ENCODE peak calls at places on chromosomes 16 and 17, in nine cellular contexts. One of them, this sample, is unnamed.

GRCh38 chr16:8894736-8895334 is 12.7 kb downstream of the LITAFD start:
- DNase-seq in activated naive CD4-positive, alpha-beta T cell treated with Interleukin-2 at 50 U/mL for 16 hours: no peak
- DNase-seq in substantia nigra: no peak
- DNase-seq in GM12865: no peak
- DNase-seq in stimulated activated CD4-positive, alpha-beta T cell treated with anti-CD3 and anti-CD28 coated beads, TNF-alpha, amount 100 ng/mL, for 24 hours: no peak
- DNase-seq in NCI-H774: no peak
- DNase-seq in neural progenitor cell: no peak
- DNase-seq in PC-3: no peak
- DNase-seq in cardiac muscle cell: no peak
- DNase-seq in this sample: no peak

GRCh38 chr17:4444782-4445473 is 11.2 kb downstream of the SPNS3 start:
- DNase-seq in activated naive CD4-positive, alpha-beta T cell treated with Interleukin-2 at 50 U/mL for 16 hours: no peak
- DNase-seq in substantia nigra: no peak
- DNase-seq in GM12865: no peak
- DNase-seq in stimulated activated CD4-positive, alpha-beta T cell treated with anti-CD3 and anti-CD28 coated beads, TNF-alpha, amount 100 ng/mL, for 24 hours: no peak
- DNase-seq in NCI-H774: no peak
- DNase-seq in neural progenitor cell: no peak
- DNase-seq in PC-3: peak
- DNase-seq in cardiac muscle cell: no peak
- DNase-seq in this sample: no peak

GRCh38 chr17:72266099-72266852 is 145.5 kb downstream of the SOX9 start:
- DNase-seq in activated naive CD4-positive, alpha-beta T cell treated with Interleukin-2 at 50 U/mL for 16 hours: no peak
- DNase-seq in substantia nigra: no peak
- DNase-seq in GM12865: no peak
- DNase-seq in stimulated activated CD4-positive, alpha-beta T cell treated with anti-CD3 and anti-CD28 coated beads, TNF-alpha, amount 100 ng/mL, for 24 hours: no peak
- DNase-seq in NCI-H774: peak
- DNase-seq in neural progenitor cell: no peak
- DNase-seq in PC-3: no peak
- DNase-seq in cardiac muscle cell: no peak
- DNase-seq in this sample: no peak

GRCh38 chr17:74531231-74531761 is at the start of gene CD300LB:
- DNase-seq in activated naive CD4-positive, alpha-beta T cell treated with Interleukin-2 at 50 U/mL for 16 hours: no peak
- DNase-seq in substantia nigra: no peak
- DNase-seq in GM12865: no peak
- DNase-seq in stimulated activated CD4-positive, alpha-beta T cell treated with anti-CD3 and anti-CD28 coated beads, TNF-alpha, amount 100 ng/mL, for 24 hours: no peak
- DNase-seq in NCI-H774: no peak
- DNase-seq in neural progenitor cell: no peak
- DNase-seq in PC-3: no peak
- DNase-seq in cardiac muscle cell: no peak
- DNase-seq in this sample: no peak

GRCh38 chr16:53529529-53529928 is 26.5 kb upstream of the AKTIP start:
- DNase-seq in activated naive CD4-positive, alpha-beta T cell treated with Interleukin-2 at 50 U/mL for 16 hours: no peak
- DNase-seq in substantia nigra: no peak
- DNase-seq in GM12865: no peak
- DNase-seq in stimulated activated CD4-positive, alpha-beta T cell treated with anti-CD3 and anti-CD28 coated beads, TNF-alpha, amount 100 ng/mL, for 24 hours: no peak
- DNase-seq in NCI-H774: no peak
- DNase-seq in neural progenitor cell: no peak
- DNase-seq in PC-3: no peak
- DNase-seq in cardiac muscle cell: no peak
- DNase-seq in this sample: no peak

GRCh38 chr17:77318491-77319210 is 177.9 kb downstream of the SEC14L1 start:
- DNase-seq in activated naive CD4-positive, alpha-beta T cell treated with Interleukin-2 at 50 U/mL for 16 hours: no peak
- DNase-seq in substantia nigra: no peak
- DNase-seq in GM12865: no peak
- DNase-seq in stimulated activated CD4-positive, alpha-beta T cell treated with anti-CD3 and anti-CD28 coated beads, TNF-alpha, amount 100 ng/mL, for 24 hours: no peak
- DNase-seq in NCI-H774: no peak
- DNase-seq in neural progenitor cell: no peak
- DNase-seq in PC-3: no peak
- DNase-seq in cardiac muscle cell: no peak
- DNase-seq in this sample: no peak

GRCh38 chr16:74999683-75000480 is 1.1 kb downstream of the ZNRF1 start:
- DNase-seq in activated naive CD4-positive, alpha-beta T cell treated with Interleukin-2 at 50 U/mL for 16 hours: peak
- DNase-seq in substantia nigra: no peak
- DNase-seq in GM12865: peak
- DNase-seq in stimulated activated CD4-positive, alpha-beta T cell treated with anti-CD3 and anti-CD28 coated beads, TNF-alpha, amount 100 ng/mL, for 24 hours: peak
- DNase-seq in NCI-H774: no peak
- DNase-seq in neural progenitor cell: peak
- DNase-seq in PC-3: peak
- DNase-seq in cardiac muscle cell: peak
- DNase-seq in this sample: peak

GRCh38 chr16:31754998-31755615 is 118.5 kb upstream of the ZNF267 start:
- DNase-seq in activated naive CD4-positive, alpha-beta T cell treated with Interleukin-2 at 50 U/mL for 16 hours: no peak
- DNase-seq in substantia nigra: no peak
- DNase-seq in GM12865: no peak
- DNase-seq in stimulated activated CD4-positive, alpha-beta T cell treated with anti-CD3 and anti-CD28 coated beads, TNF-alpha, amount 100 ng/mL, for 24 hours: no peak
- DNase-seq in NCI-H774: no peak
- DNase-seq in neural progenitor cell: no peak
- DNase-seq in PC-3: no peak
- DNase-seq in cardiac muscle cell: no peak
- DNase-seq in this sample: no peak

GRCh38 chr17:71412803-71413202 is 708.0 kb upstream of the SOX9 start:
- DNase-seq in activated naive CD4-positive, alpha-beta T cell treated with Interleukin-2 at 50 U/mL for 16 hours: no peak
- DNase-seq in substantia nigra: no peak
- DNase-seq in GM12865: peak
- DNase-seq in stimulated activated CD4-positive, alpha-beta T cell treated with anti-CD3 and anti-CD28 coated beads, TNF-alpha, amount 100 ng/mL, for 24 hours: no peak
- DNase-seq in NCI-H774: no peak
- DNase-seq in neural progenitor cell: no peak
- DNase-seq in PC-3: peak
- DNase-seq in cardiac muscle cell: no peak
- DNase-seq in this sample: no peak

GRCh38 chr17:17044846-17045561 is 2.7 kb downstream of the MPRIP start:
- DNase-seq in activated naive CD4-positive, alpha-beta T cell treated with Interleukin-2 at 50 U/mL for 16 hours: no peak
- DNase-seq in substantia nigra: no peak
- DNase-seq in GM12865: peak
- DNase-seq in stimulated activated CD4-positive, alpha-beta T cell treated with anti-CD3 and anti-CD28 coated beads, TNF-alpha, amount 100 ng/mL, for 24 hours: no peak
- DNase-seq in NCI-H774: no peak
- DNase-seq in neural progenitor cell: no peak
- DNase-seq in PC-3: peak
- DNase-seq in cardiac muscle cell: peak
- DNase-seq in this sample: peak

GRCh38 chr16:67389911-67390815 is 3.1 kb downstream of the TPPP3 start:
- DNase-seq in activated naive CD4-positive, alpha-beta T cell treated with Interleukin-2 at 50 U/mL for 16 hours: no peak
- DNase-seq in substantia nigra: no peak
- DNase-seq in GM12865: no peak
- DNase-seq in stimulated activated CD4-positive, alpha-beta T cell treated with anti-CD3 and anti-CD28 coated beads, TNF-alpha, amount 100 ng/mL, for 24 hours: no peak
- DNase-seq in NCI-H774: no peak
- DNase-seq in neural progenitor cell: no peak
- DNase-seq in PC-3: no peak
- DNase-seq in cardiac muscle cell: no peak
- DNase-seq in this sample: no peak

GRCh38 chr16:30951785-30952184 is 2.9 kb downstream of the ORAI3 start:
- DNase-seq in activated naive CD4-positive, alpha-beta T cell treated with Interleukin-2 at 50 U/mL for 16 hours: no peak
- DNase-seq in substantia nigra: no peak
- DNase-seq in GM12865: no peak
- DNase-seq in stimulated activated CD4-positive, alpha-beta T cell treated with anti-CD3 and anti-CD28 coated beads, TNF-alpha, amount 100 ng/mL, for 24 hours: no peak
- DNase-seq in NCI-H774: no peak
- DNase-seq in neural progenitor cell: no peak
- DNase-seq in PC-3: no peak
- DNase-seq in cardiac muscle cell: no peak
- DNase-seq in this sample: no peak

GRCh38 chr16:74029122-74029805 is 267.4 kb upstream of the PSMD7 start:
- DNase-seq in activated naive CD4-positive, alpha-beta T cell treated with Interleukin-2 at 50 U/mL for 16 hours: no peak
- DNase-seq in substantia nigra: no peak
- DNase-seq in GM12865: no peak
- DNase-seq in stimulated activated CD4-positive, alpha-beta T cell treated with anti-CD3 and anti-CD28 coated beads, TNF-alpha, amount 100 ng/mL, for 24 hours: no peak
- DNase-seq in NCI-H774: no peak
- DNase-seq in neural progenitor cell: no peak
- DNase-seq in PC-3: no peak
- DNase-seq in cardiac muscle cell: no peak
- DNase-seq in this sample: no peak

GRCh38 chr17:83144421-83145357 is 65.3 kb downstream of the METRNL start:
- DNase-seq in activated naive CD4-positive, alpha-beta T cell treated with Interleukin-2 at 50 U/mL for 16 hours: no peak
- DNase-seq in substantia nigra: no peak
- DNase-seq in GM12865: no peak
- DNase-seq in stimulated activated CD4-positive, alpha-beta T cell treated with anti-CD3 and anti-CD28 coated beads, TNF-alpha, amount 100 ng/mL, for 24 hours: no peak
- DNase-seq in NCI-H774: no peak
- DNase-seq in neural progenitor cell: no peak
- DNase-seq in PC-3: no peak
- DNase-seq in cardiac muscle cell: no peak
- DNase-seq in this sample: peak

GRCh38 chr17:18191071-18191667 is 7.5 kb downstream of the ALKBH5 start:
- DNase-seq in activated naive CD4-positive, alpha-beta T cell treated with Interleukin-2 at 50 U/mL for 16 hours: no peak
- DNase-seq in substantia nigra: no peak
- DNase-seq in GM12865: no peak
- DNase-seq in stimulated activated CD4-positive, alpha-beta T cell treated with anti-CD3 and anti-CD28 coated beads, TNF-alpha, amount 100 ng/mL, for 24 hours: no peak
- DNase-seq in NCI-H774: no peak
- DNase-seq in neural progenitor cell: no peak
- DNase-seq in PC-3: no peak
- DNase-seq in cardiac muscle cell: no peak
- DNase-seq in this sample: no peak

GRCh38 chr17:78789663-78790181 is 7.6 kb upstream of the CYTH1 start:
- DNase-seq in activated naive CD4-positive, alpha-beta T cell treated with Interleukin-2 at 50 U/mL for 16 hours: peak
- DNase-seq in substantia nigra: no peak
- DNase-seq in GM12865: no peak
- DNase-seq in stimulated activated CD4-positive, alpha-beta T cell treated with anti-CD3 and anti-CD28 coated beads, TNF-alpha, amount 100 ng/mL, for 24 hours: no peak
- DNase-seq in NCI-H774: peak
- DNase-seq in neural progenitor cell: no peak
- DNase-seq in PC-3: no peak
- DNase-seq in cardiac muscle cell: no peak
- DNase-seq in this sample: no peak

GRCh38 chr17:36934759-36935630 is 2.3 kb upstream of the LHX1 start:
- DNase-seq in activated naive CD4-positive, alpha-beta T cell treated with Interleukin-2 at 50 U/mL for 16 hours: peak
- DNase-seq in substantia nigra: no peak
- DNase-seq in GM12865: no peak
- DNase-seq in stimulated activated CD4-positive, alpha-beta T cell treated with anti-CD3 and anti-CD28 coated beads, TNF-alpha, amount 100 ng/mL, for 24 hours: no peak
- DNase-seq in NCI-H774: no peak
- DNase-seq in neural progenitor cell: peak
- DNase-seq in PC-3: no peak
- DNase-seq in cardiac muscle cell: peak
- DNase-seq in this sample: no peak

GRCh38 chr17:66348605-66349165 is 46.3 kb downstream of the PRKCA start:
- DNase-seq in activated naive CD4-positive, alpha-beta T cell treated with Interleukin-2 at 50 U/mL for 16 hours: no peak
- DNase-seq in substantia nigra: no peak
- DNase-seq in GM12865: no peak
- DNase-seq in stimulated activated CD4-positive, alpha-beta T cell treated with anti-CD3 and anti-CD28 coated beads, TNF-alpha, amount 100 ng/mL, for 24 hours: peak
- DNase-seq in NCI-H774: peak
- DNase-seq in neural progenitor cell: no peak
- DNase-seq in PC-3: peak
- DNase-seq in cardiac muscle cell: peak
- DNase-seq in this sample: peak

GRCh38 chr16:11268921-11269375 is at the start of gene TNP2:
- DNase-seq in activated naive CD4-positive, alpha-beta T cell treated with Interleukin-2 at 50 U/mL for 16 hours: no peak
- DNase-seq in substantia nigra: no peak
- DNase-seq in GM12865: no peak
- DNase-seq in stimulated activated CD4-positive, alpha-beta T cell treated with anti-CD3 and anti-CD28 coated beads, TNF-alpha, amount 100 ng/mL, for 24 hours: no peak
- DNase-seq in NCI-H774: no peak
- DNase-seq in neural progenitor cell: no peak
- DNase-seq in PC-3: no peak
- DNase-seq in cardiac muscle cell: no peak
- DNase-seq in this sample: no peak

GRCh38 chr17:45227631-45228120 is 6.0 kb downstream of the FMNL1 start:
- DNase-seq in activated naive CD4-positive, alpha-beta T cell treated with Interleukin-2 at 50 U/mL for 16 hours: peak
- DNase-seq in substantia nigra: no peak
- DNase-seq in GM12865: peak
- DNase-seq in stimulated activated CD4-positive, alpha-beta T cell treated with anti-CD3 and anti-CD28 coated beads, TNF-alpha, amount 100 ng/mL, for 24 hours: peak
- DNase-seq in NCI-H774: no peak
- DNase-seq in neural progenitor cell: no peak
- DNase-seq in PC-3: no peak
- DNase-seq in cardiac muscle cell: no peak
- DNase-seq in this sample: peak

GRCh38 chr16:66408181-66409048 is 18.7 kb upstream of the BEAN1 start:
- DNase-seq in activated naive CD4-positive, alpha-beta T cell treated with Interleukin-2 at 50 U/mL for 16 hours: peak
- DNase-seq in substantia nigra: no peak
- DNase-seq in GM12865: no peak
- DNase-seq in stimulated activated CD4-positive, alpha-beta T cell treated with anti-CD3 and anti-CD28 coated beads, TNF-alpha, amount 100 ng/mL, for 24 hours: no peak
- DNase-seq in NCI-H774: no peak
- DNase-seq in neural progenitor cell: no peak
- DNase-seq in PC-3: peak
- DNase-seq in cardiac muscle cell: peak
- DNase-seq in this sample: peak

GRCh38 chr16:1763521-1764511 is 7.5 kb downstream of the NME3 start:
- DNase-seq in activated naive CD4-positive, alpha-beta T cell treated with Interleukin-2 at 50 U/mL for 16 hours: no peak
- DNase-seq in substantia nigra: no peak
- DNase-seq in GM12865: no peak
- DNase-seq in stimulated activated CD4-positive, alpha-beta T cell treated with anti-CD3 and anti-CD28 coated beads, TNF-alpha, amount 100 ng/mL, for 24 hours: no peak
- DNase-seq in NCI-H774: no peak
- DNase-seq in neural progenitor cell: peak
- DNase-seq in PC-3: no peak
- DNase-seq in cardiac muscle cell: peak
- DNase-seq in this sample: no peak

GRCh38 chr16:81158964-81159363 is 62.8 kb upstream of the GCSH start:
- DNase-seq in activated naive CD4-positive, alpha-beta T cell treated with Interleukin-2 at 50 U/mL for 16 hours: no peak
- DNase-seq in substantia nigra: no peak
- DNase-seq in GM12865: no peak
- DNase-seq in stimulated activated CD4-positive, alpha-beta T cell treated with anti-CD3 and anti-CD28 coated beads, TNF-alpha, amount 100 ng/mL, for 24 hours: no peak
- DNase-seq in NCI-H774: no peak
- DNase-seq in neural progenitor cell: peak
- DNase-seq in PC-3: no peak
- DNase-seq in cardiac muscle cell: no peak
- DNase-seq in this sample: no peak

GRCh38 chr17:8072339-8072726 is 15.2 kb downstream of the ALOX12B start:
- DNase-seq in activated naive CD4-positive, alpha-beta T cell treated with Interleukin-2 at 50 U/mL for 16 hours: no peak
- DNase-seq in substantia nigra: no peak
- DNase-seq in GM12865: no peak
- DNase-seq in stimulated activated CD4-positive, alpha-beta T cell treated with anti-CD3 and anti-CD28 coated beads, TNF-alpha, amount 100 ng/mL, for 24 hours: no peak
- DNase-seq in NCI-H774: no peak
- DNase-seq in neural progenitor cell: peak
- DNase-seq in PC-3: no peak
- DNase-seq in cardiac muscle cell: no peak
- DNase-seq in this sample: no peak

GRCh38 chr17:78272181-78272913 is 40.9 kb downstream of the TMEM235 start:
- DNase-seq in activated naive CD4-positive, alpha-beta T cell treated with Interleukin-2 at 50 U/mL for 16 hours: peak
- DNase-seq in substantia nigra: no peak
- DNase-seq in GM12865: peak
- DNase-seq in stimulated activated CD4-positive, alpha-beta T cell treated with anti-CD3 and anti-CD28 coated beads, TNF-alpha, amount 100 ng/mL, for 24 hours: peak
- DNase-seq in NCI-H774: peak
- DNase-seq in neural progenitor cell: peak
- DNase-seq in PC-3: peak
- DNase-seq in cardiac muscle cell: peak
- DNase-seq in this sample: peak

GRCh38 chr17:44112284-44113280 is 10.9 kb downstream of the HDAC5 start:
- DNase-seq in activated naive CD4-positive, alpha-beta T cell treated with Interleukin-2 at 50 U/mL for 16 hours: no peak
- DNase-seq in substantia nigra: no peak
- DNase-seq in GM12865: no peak
- DNase-seq in stimulated activated CD4-positive, alpha-beta T cell treated with anti-CD3 and anti-CD28 coated beads, TNF-alpha, amount 100 ng/mL, for 24 hours: no peak
- DNase-seq in NCI-H774: no peak
- DNase-seq in neural progenitor cell: no peak
- DNase-seq in PC-3: no peak
- DNase-seq in cardiac muscle cell: peak
- DNase-seq in this sample: no peak

GRCh38 chr16:84080378-84080777 is 36.4 kb downstream of the MBTPS1 start:
- DNase-seq in activated naive CD4-positive, alpha-beta T cell treated with Interleukin-2 at 50 U/mL for 16 hours: no peak
- DNase-seq in substantia nigra: no peak
- DNase-seq in GM12865: no peak
- DNase-seq in stimulated activated CD4-positive, alpha-beta T cell treated with anti-CD3 and anti-CD28 coated beads, TNF-alpha, amount 100 ng/mL, for 24 hours: no peak
- DNase-seq in NCI-H774: no peak
- DNase-seq in neural progenitor cell: no peak
- DNase-seq in PC-3: no peak
- DNase-seq in cardiac muscle cell: no peak
- DNase-seq in this sample: no peak

GRCh38 chr17:57892820-57893595 is 43.2 kb upstream of the MRPS23 start:
- DNase-seq in activated naive CD4-positive, alpha-beta T cell treated with Interleukin-2 at 50 U/mL for 16 hours: no peak
- DNase-seq in substantia nigra: peak
- DNase-seq in GM12865: no peak
- DNase-seq in stimulated activated CD4-positive, alpha-beta T cell treated with anti-CD3 and anti-CD28 coated beads, TNF-alpha, amount 100 ng/mL, for 24 hours: no peak
- DNase-seq in NCI-H774: peak
- DNase-seq in neural progenitor cell: peak
- DNase-seq in PC-3: peak
- DNase-seq in cardiac muscle cell: peak
- DNase-seq in this sample: no peak

GRCh38 chr17:32256012-32256694 is 9.5 kb upstream of the RHBDL3 start:
- DNase-seq in activated naive CD4-positive, alpha-beta T cell treated with Interleukin-2 at 50 U/mL for 16 hours: no peak
- DNase-seq in substantia nigra: no peak
- DNase-seq in GM12865: no peak
- DNase-seq in stimulated activated CD4-positive, alpha-beta T cell treated with anti-CD3 and anti-CD28 coated beads, TNF-alpha, amount 100 ng/mL, for 24 hours: no peak
- DNase-seq in NCI-H774: no peak
- DNase-seq in neural progenitor cell: no peak
- DNase-seq in PC-3: no peak
- DNase-seq in cardiac muscle cell: no peak
- DNase-seq in this sample: no peak